ENCODE peak calls at places on chromosomes 12 and 14, in nine cellular contexts. S is AG09309; G is transverse colon; N is IMR-90; E is suprapubic skin; O is CD4-positive, alpha-beta T cell; Z is endothelial cell; X is fibroblast of pulmonary artery; U is GM06990. R is an unnamed sample.

GRCh38 chr14:68486033-68486732 is 306.7 kb downstream of the ZFP36L1 start:
- DNase-seq in S (no peak), G (no peak), N (no peak), E (no peak), O (no peak), Z (no peak), X (no peak), U (no peak), R (no peak)

GRCh38 chr12:117854339-117855012 is 114.3 kb downstream of the KSR2 start:
- DNase-seq in S (no peak), G (peak), N (peak), E (no peak), O (no peak), Z (peak), X (peak), U (no peak), R (no peak)

GRCh38 chr12:124039276-124039675 is 66.3 kb downstream of the ZNF664 start:
- DNase-seq in S (no peak), G (no peak), N (peak), E (no peak), O (no peak), Z (no peak), X (peak), U (no peak), R (no peak)

GRCh38 chr12:90211017-90211416 is 502.4 kb upstream of the ATP2B1 start:
- DNase-seq in S (peak), G (no peak), N (peak), E (no peak), O (no peak), Z (no peak), X (peak), U (no peak), R (no peak)

GRCh38 chr14:57290753-57291152 is 22.0 kb downstream of the AP5M1 start:
- DNase-seq in S (no peak), G (no peak), N (no peak), E (no peak), O (no peak), Z (no peak), X (no peak), U (no peak), R (no peak)

GRCh38 chr12:105060715-105061378 is 23.4 kb downstream of the ALDH1L2 start:
- DNase-seq in S (no peak), G (no peak), N (no peak), E (no peak), O (no peak), Z (no peak), X (no peak), U (no peak), R (no peak)

GRCh38 chr12:113136128-113136989 is 798 bp upstream of the RASAL1 start:
- DNase-seq in S (no peak), G (peak), N (no peak), E (no peak), O (peak), Z (no peak), X (no peak), U (no peak), R (no peak)

GRCh38 chr12:57745485-57745881 is 644 bp downstream of the TSPAN31 start:
- DNase-seq in S (no peak), G (no peak), N (peak), E (no peak), O (no peak), Z (no peak), X (no peak), U (no peak), R (no peak)

GRCh38 chr14:34220921-34221320 is 241.1 kb downstream of the SPTSSA start:
- DNase-seq in S (no peak), G (no peak), N (no peak), E (no peak), O (no peak), Z (no peak), X (no peak), U (no peak), R (no peak)

GRCh38 chr12:53054112-53054878 is 4.4 kb downstream of the TNS2 start:
- DNase-seq in S (no peak), G (peak), N (peak), E (peak), O (peak), Z (peak), X (peak), U (peak), R (peak)

GRCh38 chr14:26444745-26445144 is 153.1 kb downstream of the NOVA1 start:
- DNase-seq in S (no peak), G (no peak), N (peak), E (no peak), O (no peak), Z (peak), X (peak), U (no peak), R (no peak)

DNA sequence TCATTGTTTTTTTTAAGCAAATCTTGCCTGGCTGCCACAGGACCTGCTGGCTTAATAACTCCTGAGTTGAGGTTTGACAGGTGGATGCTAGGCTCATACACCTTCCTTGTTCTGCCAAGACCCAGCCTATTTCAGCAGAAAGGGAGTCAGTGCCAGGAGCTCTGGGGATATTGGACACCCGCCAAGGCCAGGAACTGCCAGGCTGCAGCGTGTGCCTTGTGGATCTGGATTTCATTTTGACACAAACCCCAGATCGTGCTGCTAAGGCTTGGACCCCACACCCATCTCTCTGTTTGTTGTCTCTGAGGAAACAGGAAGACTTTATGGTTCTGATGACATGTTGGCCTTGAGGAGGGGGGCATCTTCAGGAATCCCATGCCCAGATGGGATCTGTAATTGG is 44.4 kb upstream of the PRIMA1 start:
- DNase-seq in S (no peak), G (no peak), N (no peak), E (peak), O (no peak), Z (no peak), X (no peak), U (no peak), R (no peak)
- TF ChIP-seq CTCF in S (no peak), G (no peak), N (no peak), E (no peak), O (no peak), Z (no peak), X (no peak), U (no peak), R (no peak)

DNA sequence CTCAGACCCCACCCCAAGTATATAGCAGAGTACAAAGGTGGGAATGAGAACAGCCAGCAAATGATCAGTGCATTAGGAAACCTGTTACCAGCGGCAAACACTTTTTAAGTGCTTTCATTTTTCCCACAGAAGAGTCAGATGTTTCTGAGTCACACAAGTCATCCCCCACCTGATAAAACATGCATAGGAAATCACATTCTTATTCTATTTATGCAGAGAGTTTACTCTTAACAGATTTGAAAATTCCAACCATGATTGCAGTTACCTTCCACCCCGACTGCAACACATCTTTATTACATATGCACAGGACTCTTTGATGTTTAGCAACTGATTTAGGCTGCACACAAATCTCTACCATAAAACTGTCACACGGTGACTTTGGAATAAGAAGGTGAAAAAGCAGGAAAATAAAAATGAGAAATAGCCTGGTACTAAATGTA is 236.4 kb downstream of the PAWR start:
- DNase-seq in S (no peak), G (no peak), N (peak), E (no peak), O (no peak), Z (no peak), X (peak), U (no peak), R (no peak)
- TF ChIP-seq CTCF in S (no peak), G (no peak), N (no peak), E (no peak), O (no peak), Z (no peak), X (no peak), U (no peak), R (no peak)

DNA sequence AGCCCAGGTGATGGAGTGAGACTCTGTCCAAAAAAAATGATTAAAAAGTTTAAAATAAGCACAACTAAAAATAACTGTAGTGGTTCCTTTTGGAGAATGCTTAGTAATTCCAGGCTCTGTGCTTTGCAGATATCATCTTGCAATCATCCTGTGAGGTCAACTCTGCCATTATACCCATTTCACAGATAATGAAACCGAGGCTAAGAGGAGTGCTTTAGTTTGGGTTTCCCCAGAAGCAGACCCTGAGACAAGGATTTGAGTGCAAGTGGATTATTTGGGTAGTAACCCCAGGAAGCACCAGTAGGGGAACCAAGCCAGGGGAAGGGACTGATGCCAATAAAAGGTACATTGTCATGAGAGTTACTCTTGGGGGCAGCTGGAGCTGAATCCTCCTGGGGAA is 44.7 kb downstream of the RIN3 start:
- DNase-seq in S (no peak), G (no peak), N (no peak), E (no peak), O (no peak), Z (no peak), X (no peak), U (no peak), R (no peak)
- TF ChIP-seq CTCF in S (no peak), G (no peak), N (no peak), E (no peak), O (no peak), Z (no peak), X (no peak), U (no peak), R (no peak)

GRCh38 chr14:105532735-105533141 is 6.4 kb downstream of the TMEM121 start:
- DNase-seq in S (no peak), G (no peak), N (no peak), E (no peak), O (no peak), Z (peak), X (peak), U (no peak), R (no peak)
- TF ChIP-seq CTCF in S (peak), G (peak), N (peak), E (no peak), O (no peak), Z (no peak), X (peak), U (peak), R (no peak)

GRCh38 chr14:53915364-53916014 is 41.1 kb downstream of the BMP4 start:
- DNase-seq in S (no peak), G (no peak), N (no peak), E (no peak), O (no peak), Z (no peak), X (no peak), U (no peak), R (no peak)
- TF ChIP-seq CTCF in S (no peak), G (no peak), N (no peak), E (no peak), O (no peak), Z (no peak), X (no peak), U (no peak), R (no peak)

DNA sequence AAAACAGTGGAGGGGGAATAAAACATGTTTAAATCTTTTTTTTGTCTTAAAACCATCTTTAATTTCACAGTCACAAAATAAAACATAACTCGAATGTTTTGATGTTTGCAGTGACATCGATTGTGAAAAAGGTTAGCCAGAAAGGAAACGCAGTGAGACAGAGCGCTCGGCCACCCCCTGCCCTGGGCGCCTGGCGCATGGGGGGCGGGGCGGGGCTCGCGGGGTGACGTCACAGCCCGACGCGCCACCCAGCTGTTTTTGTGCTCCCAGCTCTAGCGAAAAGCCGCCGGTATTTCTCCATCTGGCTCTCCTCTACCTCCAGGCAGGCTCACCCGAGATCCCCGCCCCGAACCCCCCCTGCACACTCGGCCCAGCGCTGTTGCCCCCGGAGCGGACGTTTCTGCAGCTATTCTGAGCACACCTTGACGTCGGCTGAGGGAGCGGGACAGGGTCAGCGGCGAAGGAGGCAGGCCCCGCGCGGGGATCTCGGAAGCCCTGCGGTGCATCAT is at the start of gene GABARAPL1:
- DNase-seq in S (no peak), G (peak), N (peak), E (peak), O (peak), Z (peak), X (peak), U (peak), R (peak)
- TF ChIP-seq CTCF in S (no peak), G (no peak), N (no peak), E (no peak), O (no peak), Z (no peak), X (no peak), U (no peak), R (no peak)

DNA sequence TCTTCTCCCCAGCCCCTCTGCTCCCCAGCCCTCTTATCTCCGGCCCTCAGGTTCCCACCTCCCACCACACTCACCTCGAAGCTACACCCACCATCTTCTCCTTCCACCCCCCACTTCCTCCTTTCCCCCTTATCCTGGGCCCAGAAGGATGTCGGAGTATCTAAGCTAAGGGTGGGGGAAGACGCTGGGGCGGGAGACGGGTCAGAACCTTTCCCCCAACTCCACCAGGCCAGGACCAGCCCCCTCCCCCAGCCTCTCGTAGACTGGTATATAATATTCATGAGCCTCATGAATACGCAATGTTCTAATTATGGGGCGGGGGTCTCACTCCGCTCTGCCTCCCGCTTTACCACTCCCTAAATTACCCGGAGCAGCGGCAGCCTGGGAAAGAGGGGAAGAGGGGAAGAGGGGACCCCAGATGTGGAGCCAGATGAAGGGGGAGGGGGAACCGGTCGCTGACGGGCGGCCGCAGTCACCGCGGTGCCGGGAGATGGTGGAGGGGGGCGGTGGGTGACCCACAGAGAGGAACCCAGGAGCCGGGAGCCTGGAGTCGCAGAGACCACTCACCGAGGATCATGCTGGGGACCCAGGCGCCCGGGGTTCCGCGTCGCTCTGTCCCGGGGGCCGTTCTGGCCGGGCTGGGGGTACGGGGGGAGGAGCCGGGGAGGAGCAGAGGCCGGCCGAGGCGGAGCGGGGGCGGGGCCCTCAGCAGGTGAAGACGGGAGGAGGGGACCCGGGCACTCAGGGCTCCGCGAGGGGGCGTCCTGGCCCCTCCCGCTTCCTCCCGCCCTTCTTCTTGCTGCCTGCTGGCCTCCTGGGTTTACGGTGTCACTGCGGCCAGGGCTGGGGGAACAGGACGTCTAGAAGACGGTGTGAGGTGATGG is 6.4 kb upstream of the ZNF385A start:
- DNase-seq in S (no peak), G (peak), N (no peak), E (peak), O (peak), Z (peak), X (no peak), U (peak), R (no peak)
- TF ChIP-seq CTCF in S (no peak), G (no peak), N (no peak), E (no peak), O (peak), Z (no peak), X (no peak), U (peak), R (no peak)

GRCh38 chr12:10136637-10137205 is 6.7 kb upstream of the CLEC7A start:
- DNase-seq in S (no peak), G (no peak), N (no peak), E (no peak), O (no peak), Z (no peak), X (no peak), U (no peak), R (no peak)
- TF ChIP-seq CTCF in S (no peak), G (no peak), N (no peak), E (no peak), O (no peak), Z (no peak), X (no peak), U (no peak), R (no peak)

DNA sequence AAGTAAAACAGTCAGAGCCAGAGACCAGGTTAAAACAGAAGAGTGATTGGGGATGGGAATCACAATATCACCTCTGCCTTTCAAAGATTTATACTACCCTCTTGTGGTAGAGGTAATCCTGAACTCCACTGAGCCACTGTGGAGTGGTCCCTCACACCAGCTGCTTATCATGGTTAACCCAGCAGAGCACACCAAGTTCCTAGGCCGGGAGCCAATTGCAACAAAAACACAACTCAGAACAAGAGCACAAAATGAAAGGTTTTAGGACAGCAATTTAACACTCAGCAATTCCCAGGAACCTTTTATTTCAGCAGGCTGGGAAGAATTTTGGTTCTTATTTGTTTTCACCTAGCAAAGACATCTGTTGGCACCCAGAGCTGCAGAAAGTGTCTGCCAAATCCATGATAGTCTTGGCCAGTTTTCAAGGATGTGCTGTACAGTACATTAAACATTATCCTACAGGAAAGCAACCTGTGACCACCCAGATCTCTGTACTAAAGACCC is 220.5 kb upstream of the ATXN7L3B start:
- DNase-seq in S (no peak), G (no peak), N (no peak), E (no peak), O (no peak), Z (peak), X (peak), U (no peak), R (no peak)
- TF ChIP-seq CTCF in S (no peak), G (no peak), N (no peak), E (no peak), O (no peak), Z (no peak), X (peak), U (no peak), R (no peak)